ENCODE peak calls at places on chromosome 10, in seven cellular contexts. C is MCF 10A, O is A549, Z is Peyer's patch, S is AG10803, P is tibial artery, F is heart left ventricle. K is an unnamed sample.

GRCh38 chr10:133124357-133125211 is 35.4 kb upstream of the KNDC1 start:
- DNase-seq in O (peak; percentile 47), P (peak; percentile 56), C (no peak), S (peak; percentile 6), Z (no peak), F (peak; percentile 42), K (peak; percentile 1)

GRCh38 chr10:33441561-33441960 is 107.1 kb upstream of the NRP1 start:
- DNase-seq in F (no peak), O (peak; percentile 8), S (no peak), Z (no peak), P (no peak), C (no peak), K (no peak)

GRCh38 chr10:119370046-119370770 is 162.8 kb downstream of the GRK5 start:
- DNase-seq in Z (no peak), F (peak; percentile 66), O (no peak), C (no peak), S (peak; percentile 93), P (peak; percentile 81), K (peak; percentile 93)

GRCh38 chr10:57624856-57625592 is 642.7 kb downstream of the IPMK start:
- DNase-seq in F (no peak), Z (no peak), O (no peak), P (no peak), C (peak; percentile 6), S (no peak), K (no peak)

GRCh38 chr10:46198516-46198915 is 88.3 kb upstream of the ANTXRL start:
- DNase-seq in Z (no peak), O (no peak), P (no peak), C (peak; percentile 12), S (no peak), F (no peak), K (no peak)

GRCh38 chr10:43237631-43238446 is 29.0 kb downstream of the RASGEF1A start:
- DNase-seq in O (no peak), Z (no peak), S (no peak), P (peak; percentile 51), F (peak; percentile 7), C (no peak), K (no peak)

GRCh38 chr10:71269301-71270288 is 49.5 kb upstream of the SLC29A3 start:
- DNase-seq in O (no peak), Z (no peak), S (peak; percentile 41), C (no peak), F (peak; percentile 63), P (no peak), K (peak; percentile 73)

GRCh38 chr10:1070939-1071338 is 14.8 kb downstream of the WDR37 start:
- DNase-seq in P (no peak), S (no peak), C (peak; percentile 17), O (no peak), F (no peak), Z (no peak), K (peak; percentile 16)

GRCh38 chr10:31708513-31708912 is 220.1 kb downstream of the ARHGAP12 start:
- DNase-seq in S (no peak), P (no peak), F (peak; percentile 41), C (no peak), O (no peak), Z (no peak), K (peak; percentile 40)

GRCh38 chr10:124605001-124605370 is 139.2 kb downstream of the FAM53B start:
- DNase-seq in S (no peak), P (no peak), C (no peak), Z (no peak), F (peak; percentile 10), O (no peak), K (no peak)

GRCh38 chr10:60399343-60399742 is 9.7 kb upstream of the ANK3 start:
- DNase-seq in S (no peak), Z (no peak), P (no peak), C (no peak), F (no peak), O (no peak), K (no peak)

GRCh38 chr10:102669206-102670064 is 25.2 kb downstream of the TRIM8 start:
- DNase-seq in F (peak; percentile 88), C (peak; percentile 57), O (peak; percentile 34), Z (no peak), S (peak; percentile 54), P (peak; percentile 87), K (no peak)

GRCh38 chr10:12483996-12484944 is 134.9 kb downstream of the CAMK1D start:
- DNase-seq in S (peak; percentile 36), P (no peak), C (no peak), Z (peak; percentile 30), F (no peak), O (no peak), K (no peak)

GRCh38 chr10:75335191-75335590 is 66.4 kb downstream of the ZNF503 start:
- DNase-seq in S (peak; percentile 42), Z (no peak), C (no peak), P (no peak), F (no peak), O (no peak), K (peak; percentile 30)

GRCh38 chr10:125060038-125060437 is 100.3 kb downstream of the CTBP2 start:
- DNase-seq in Z (no peak), S (peak; percentile 52), C (no peak), F (no peak), P (no peak), O (no peak), K (peak; percentile 54)

GRCh38 chr10:113612154-113612553 is 51.7 kb downstream of the NRAP start:
- DNase-seq in O (no peak), S (no peak), P (no peak), C (no peak), F (peak; percentile 80), Z (no peak), K (no peak)

GRCh38 chr10:124351481-124352220 is 67.1 kb downstream of the OAT start:
- DNase-seq in C (peak; percentile 78), S (no peak), F (peak; percentile 39), P (peak; percentile 52), O (no peak), Z (no peak), K (no peak)

GRCh38 chr10:53619678-53620077 is 847.1 kb upstream of the MBL2 start:
- DNase-seq in P (no peak), F (no peak), O (peak; percentile 11), C (peak; percentile 33), S (no peak), Z (no peak), K (peak; percentile 2)

GRCh38 chr10:97975598-97975997 is 54.8 kb downstream of the CRTAC1 start:
- DNase-seq in Z (no peak), F (no peak), C (no peak), O (no peak), S (no peak), P (no peak), K (no peak)

DNA sequence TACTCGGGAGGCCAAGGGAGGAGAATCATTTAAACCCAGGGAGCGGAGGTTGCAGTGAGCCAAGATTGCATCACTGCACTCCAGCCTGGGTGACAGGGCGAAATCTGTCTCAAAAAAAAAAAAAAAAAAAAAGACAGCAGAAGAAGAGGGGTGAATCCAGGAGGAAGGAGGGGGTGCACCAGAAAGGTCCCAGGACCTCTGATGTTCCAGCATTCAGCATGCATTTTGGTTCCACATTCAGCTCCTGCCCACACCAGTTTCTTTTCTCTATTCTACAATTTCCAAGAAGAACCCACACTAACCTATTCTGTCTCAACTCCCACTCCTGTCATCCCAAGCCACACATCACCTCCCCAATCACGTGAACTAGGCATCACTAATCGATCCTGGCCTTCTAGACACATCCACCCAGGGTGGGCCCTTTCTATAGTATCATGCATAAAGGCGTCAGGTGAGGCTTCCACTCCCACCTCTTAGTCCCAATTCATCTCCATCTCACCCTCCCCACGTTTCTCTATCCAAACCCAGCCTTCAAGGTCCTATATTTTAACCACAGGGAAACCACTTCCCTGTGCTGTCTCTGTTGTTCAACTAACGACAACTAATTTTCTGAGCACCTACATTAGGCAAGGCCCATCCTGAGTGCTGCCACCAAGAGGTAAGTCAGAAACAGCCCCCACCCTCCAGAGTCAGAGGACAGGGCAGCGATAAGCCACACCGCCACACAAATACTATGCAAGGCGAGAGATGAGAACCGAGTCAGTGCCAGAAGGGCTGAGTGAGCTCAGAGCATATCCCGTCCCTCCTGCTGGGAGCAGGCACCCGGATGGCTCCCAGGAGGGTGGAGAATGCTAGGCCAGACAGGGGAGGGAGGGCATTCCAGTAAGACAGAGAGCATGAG is 2.2 kb downstream of the ANXA11 start:
- DNase-seq in P (peak; percentile 90), C (peak; percentile 79), Z (peak; percentile 74), F (peak; percentile 92), O (peak; percentile 75), S (peak; percentile 91), K (peak; percentile 92)
- TF ChIP-seq CTCF in P (no peak), C (peak; percentile 22), Z (no peak), F (peak; percentile 54), O (peak; percentile 52), S (peak; percentile 20), K (peak; percentile 36)

GRCh38 chr10:27368706-27369105 is 128.1 kb upstream of the ACBD5 start:
- DNase-seq in S (no peak), O (no peak), F (no peak), Z (no peak), C (no peak), P (no peak), K (no peak)

GRCh38 chr10:27366769-27367168 is 126.2 kb upstream of the ACBD5 start:
- DNase-seq in Z (no peak), O (no peak), P (no peak), F (no peak), S (no peak), C (no peak), K (no peak)

GRCh38 chr10:27373566-27374160 is 130.4 kb upstream of the RAB18 start:
- DNase-seq in P (no peak), C (peak; percentile 16), F (no peak), Z (no peak), S (no peak), O (no peak), K (no peak)

GRCh38 chr10:27372095-27372494 is 131.5 kb upstream of the ACBD5 start:
- DNase-seq in P (no peak), O (no peak), F (no peak), C (no peak), S (peak; percentile 8), Z (no peak), K (no peak)

DNA sequence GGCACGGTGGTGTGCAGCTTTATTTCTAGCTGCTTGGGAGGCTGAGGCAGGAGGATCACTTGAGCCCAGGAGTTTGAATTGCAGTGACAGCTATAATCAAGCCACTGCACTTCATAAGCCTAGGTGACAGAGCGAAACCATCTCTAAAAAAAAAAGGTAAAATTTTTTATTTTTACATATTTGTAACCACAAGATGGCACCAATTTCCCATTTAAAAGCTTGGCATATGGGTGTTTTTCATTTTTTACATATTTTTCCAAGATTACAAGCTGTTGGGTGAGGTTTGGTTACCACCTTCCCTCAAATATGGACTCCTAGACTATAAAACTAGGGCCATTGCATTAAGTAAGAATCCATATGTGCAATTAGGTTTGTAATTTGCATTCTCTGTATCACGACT is 129.2 kb upstream of the ACBD5 start:
- DNase-seq in P (no peak), Z (no peak), O (peak; percentile 12), F (no peak), C (peak; percentile 24), S (peak; percentile 13), K (peak; percentile 25)
- TF ChIP-seq CTCF in P (no peak), Z (no peak), O (peak; percentile 66), F (peak; percentile 16), C (peak; percentile 40), S (no peak), K (no peak)

DNA sequence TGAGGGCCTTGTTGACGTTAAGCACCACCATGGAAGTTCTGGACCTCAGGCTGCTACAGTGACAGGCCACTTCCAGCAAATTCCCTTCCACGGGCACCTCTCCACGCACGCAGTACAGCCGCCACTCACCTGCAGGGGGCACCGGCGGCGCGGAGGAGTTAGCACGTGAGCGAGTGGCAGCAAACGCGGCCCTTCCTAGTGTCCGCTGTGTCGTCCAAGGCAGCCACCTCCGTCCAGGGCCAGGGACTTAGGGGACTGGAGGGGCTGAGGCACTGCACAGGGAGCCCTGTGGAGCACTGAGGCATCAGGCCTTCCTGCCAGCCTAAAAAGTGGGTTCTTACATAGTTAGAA is 164.4 kb downstream of the SVIL start:
- DNase-seq in O (peak; percentile 39), F (peak; percentile 37), C (peak; percentile 12), S (no peak), Z (no peak), P (no peak), K (no peak)
- TF ChIP-seq CTCF in O (peak; percentile 43), F (peak; percentile 47), C (peak; percentile 26), S (peak; percentile 27), Z (no peak), P (peak; percentile 45), K (peak; percentile 27)

GRCh38 chr10:103847909-103848468 is 7.4 kb downstream of the SH3PXD2A start:
- DNase-seq in O (no peak), P (no peak), F (no peak), Z (no peak), S (no peak), C (no peak), K (no peak)
- TF ChIP-seq CTCF in O (no peak), P (no peak), F (no peak), Z (no peak), S (peak; percentile 42), C (no peak), K (peak; percentile 45)